ENCODE peak calls at places on chromosomes 5 and 9, in nine cellular contexts. F is PC-9, J is HepG2, Q is endothelial cell of umbilical vein, G is fibroblast of lung, R is PC-3, N is K562, S is astrocyte, B is GM23248. X is an unnamed sample.
A peak's percentile ranks its signal among the peaks of the same experiment; 100 is the strongest.

GRCh38 chr5:144368556-144368955 is 197.9 kb downstream of the KCTD16 start:
- DNase-seq in F (no peak), J (no peak), Q (peak; percentile 53), G (peak; percentile 50), R (peak; percentile 3), N (no peak), S (peak; percentile 17), B (peak; percentile 39), X (no peak)

GRCh38 chr5:174217527-174217926 is 172.0 kb downstream of the NSG2 start:
- DNase-seq in F (no peak), J (no peak), Q (no peak), G (no peak), R (no peak), N (peak; percentile 3), S (no peak), B (no peak), X (no peak)

GRCh38 chr5:53091304-53091703 is 18.3 kb downstream of the MOCS2 start:
- DNase-seq in F (no peak), J (no peak), Q (peak; percentile 62), G (peak; percentile 64), R (peak; percentile 72), N (no peak), S (peak; percentile 48), B (peak; percentile 64), X (no peak)

GRCh38 chr9:2260401-2261306 is 245.5 kb downstream of the SMARCA2 start:
- DNase-seq in F (peak; percentile 45), J (no peak), Q (peak; percentile 10), G (peak; percentile 47), R (peak; percentile 56), N (no peak), S (peak; percentile 54), B (peak; percentile 88), X (no peak)

GRCh38 chr5:374631-375335 is 53.3 kb downstream of the AHRR start:
- DNase-seq in F (no peak), J (no peak), Q (no peak), G (no peak), R (no peak), N (no peak), S (no peak), B (no peak), X (no peak)

GRCh38 chr5:147407094-147407681 is 102.7 kb downstream of the DPYSL3 start:
- DNase-seq in F (no peak), J (no peak), Q (no peak), G (peak; percentile 64), R (no peak), N (no peak), S (peak; percentile 91), B (peak; percentile 15), X (no peak)

GRCh38 chr5:41751867-41752266 is 118.4 kb downstream of the OXCT1 start:
- DNase-seq in F (no peak), J (no peak), Q (no peak), G (no peak), R (no peak), N (no peak), S (peak; percentile 25), B (no peak), X (no peak)

GRCh38 chr5:177434942-177435738 is 8.7 kb downstream of the GRK6 start:
- DNase-seq in F (no peak), J (peak; percentile 69), Q (no peak), G (no peak), R (no peak), N (no peak), S (no peak), B (no peak), X (no peak)

GRCh38 chr9:135507104-135508035 is 6.9 kb downstream of the MRPS2 start:
- DNase-seq in F (no peak), J (no peak), Q (no peak), G (no peak), R (no peak), N (no peak), S (no peak), B (no peak), X (no peak)

GRCh38 chr9:127249877-127250276 is 14.7 kb upstream of the GARNL3 start:
- DNase-seq in F (no peak), J (no peak), Q (no peak), G (no peak), R (no peak), N (no peak), S (no peak), B (no peak), X (no peak)

GRCh38 chr9:120151149-120151548 is 428.8 kb downstream of the CDK5RAP2 start:
- DNase-seq in F (no peak), J (no peak), Q (no peak), G (no peak), R (no peak), N (no peak), S (no peak), B (no peak), X (no peak)
- H3K27me3 ChIP-seq in F (peaks cover 19% of the 10 kb centered on the region), J (no peaks in the 10 kb centered on the region), Q (no peaks in the 10 kb centered on the region), G (no peaks in the 10 kb centered on the region), R (no peaks in the 10 kb centered on the region), N (no peaks in the 10 kb centered on the region), S (no peaks in the 10 kb centered on the region), B (no peaks in the 10 kb centered on the region), X (no peaks in the 10 kb centered on the region)

GRCh38 chr5:93574939-93575241 is 6.1 kb downstream of the NR2F1-AS1 start:
- DNase-seq in F (no peak), J (no peak), Q (no peak), G (no peak), R (no peak), N (no peak), S (no peak), B (no peak), X (peak; percentile 39)
- TF ChIP-seq EZH2 in F (no peak), J (no peak), Q (no peak), G (no peak), R (no peak), N (no peak), S (no peak), B (no peak), X (peak; percentile 24)

DNA sequence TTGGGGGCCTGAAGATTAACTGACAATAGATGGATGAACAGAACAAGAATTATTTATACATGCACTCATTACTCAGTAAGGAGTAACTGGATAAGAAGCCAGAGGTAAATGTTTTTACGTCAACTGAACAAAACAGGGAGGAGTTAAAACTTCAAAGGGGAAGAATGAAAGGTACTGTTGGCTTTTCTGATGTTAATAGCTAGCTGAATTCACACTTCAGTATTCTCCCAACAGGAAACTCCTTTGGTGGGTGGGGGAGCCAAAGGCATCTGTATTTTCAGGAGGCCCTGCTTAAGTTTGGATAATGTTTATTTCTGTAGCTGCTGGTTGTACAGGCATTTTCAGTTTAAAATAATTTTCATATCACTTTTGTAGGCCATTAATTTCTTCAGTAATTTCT is 23.2 kb upstream of the RFK start:
- DNase-seq in F (no peak), J (peak; percentile 51), Q (no peak), G (no peak), R (no peak), N (no peak), S (no peak), B (no peak), X (no peak)
- H3K4me1 ChIP-seq in F (no peaks in the 10 kb centered on the region), J (peaks cover 57% of the 10 kb centered on the region), Q (peaks cover 30% of the 10 kb centered on the region), G (no peaks in the 10 kb centered on the region), R (peaks cover 7% of the 10 kb centered on the region), N (no peaks in the 10 kb centered on the region), S (peaks cover 19% of the 10 kb centered on the region), B (no peaks in the 10 kb centered on the region), X (peaks cover 4% of the 10 kb centered on the region)

GRCh38 chr9:98708933-98709911 is at the start of gene GABBR2:
- DNase-seq in F (no peak), J (no peak), Q (peak; percentile 4), G (no peak), R (no peak), N (peak; percentile 25), S (no peak), B (peak; percentile 53), X (peak; percentile 74)

GRCh38 chr9:98706651-98707103 is 2.1 kb downstream of the GABBR2 start:
- DNase-seq in F (peak; percentile 68), J (no peak), Q (peak; percentile 42), G (peak; percentile 40), R (peak; percentile 19), N (no peak), S (peak; percentile 22), B (peak; percentile 75), X (no peak)

GRCh38 chr9:98709968-98710965 is 1.5 kb upstream of the GABBR2 start:
- DNase-seq in F (no peak), J (no peak), Q (peak; percentile 34), G (peak; percentile 74), R (peak; percentile 40), N (peak; percentile 58), S (peak; percentile 52), B (peak; percentile 83), X (peak; percentile 74)

GRCh38 chr9:98708103-98708932 is 417 bp downstream of the GABBR2 start:
- DNase-seq in F (no peak), J (no peak), Q (peak; percentile 14), G (no peak), R (no peak), N (no peak), S (no peak), B (peak; percentile 48), X (no peak)

GRCh38 chr9:98707158-98708102 is 1.3 kb downstream of the GABBR2 start:
- DNase-seq in F (peak; percentile 69), J (peak; percentile 17), Q (peak; percentile 77), G (peak; percentile 82), R (peak; percentile 61), N (peak; percentile 83), S (peak; percentile 74), B (peak; percentile 95), X (peak; percentile 94)
- H3K27me3 ChIP-seq in F (peaks cover 22% of the 10 kb centered on the region), J (peaks cover 39% of the 10 kb centered on the region), Q (peaks cover 2% of the 10 kb centered on the region), G (peaks cover 36% of the 10 kb centered on the region), R (peaks cover 30% of the 10 kb centered on the region), N (peaks cover 17% of the 10 kb centered on the region), S (peaks cover 56% of the 10 kb centered on the region), B (peaks cover 11% of the 10 kb centered on the region), X (peaks cover 87% of the 10 kb centered on the region)

DNA sequence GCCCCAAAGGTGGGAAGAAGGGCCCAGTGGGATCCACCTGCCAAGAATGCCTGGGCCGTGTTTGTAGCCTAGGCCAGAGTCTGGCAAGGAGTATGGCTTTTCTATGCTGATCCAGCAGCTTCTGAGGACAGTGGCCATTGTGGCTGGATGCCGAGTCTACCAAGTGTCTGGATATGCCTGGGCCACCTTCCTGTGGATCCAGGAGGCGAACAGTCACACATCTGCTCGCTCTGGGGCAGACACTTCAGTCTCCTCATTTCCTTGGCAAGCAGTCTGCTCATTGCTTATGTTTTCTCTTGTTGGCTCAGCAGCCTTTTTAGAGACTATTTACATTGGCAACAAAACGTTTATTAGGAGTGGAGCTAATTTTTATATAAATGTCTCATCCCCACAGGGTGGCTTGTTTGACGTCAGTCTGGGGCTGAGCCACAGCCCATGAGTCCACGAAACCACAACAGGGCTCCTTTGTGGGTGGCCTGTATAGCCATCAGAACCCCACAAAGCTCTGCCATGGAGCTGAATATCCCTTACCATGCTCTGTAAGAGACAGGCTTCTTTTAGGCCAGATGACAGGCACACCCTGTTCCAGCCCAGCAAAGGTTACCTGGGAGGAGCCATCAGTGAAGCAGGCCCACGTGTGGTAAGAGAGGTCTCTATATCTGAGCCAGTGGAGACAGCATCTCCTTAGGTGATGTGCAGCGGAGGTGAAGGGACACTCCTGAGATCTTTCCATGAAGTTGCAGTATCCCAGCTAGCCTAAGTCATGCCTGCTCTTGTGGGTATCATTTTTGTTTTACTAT is 221.7 kb downstream of the DIRAS2 start:
- DNase-seq in F (no peak), J (no peak), Q (no peak), G (peak; percentile 2), R (no peak), N (no peak), S (no peak), B (no peak), X (no peak)
- TF ChIP-seq EZH2 in F (no peak), J (no peak), Q (no peak), G (no peak), R (no peak), N (no peak), S (no peak), B (no peak), X (no peak)

X was measured in neural progenitor cell.